ENCODE peak calls at places on chromosomes 7 and 10, in seven cellular contexts. One of them, this sample, is unnamed. For H3K4me1, the result is how much of the 10 kb centered on the place peaks cover.

GRCh38 chr7:17633099-17633498 is 307.2 kb downstream of the SNX13 start:
- DNase-seq in stomach: no peak
- DNase-seq in GM12878: no peak
- DNase-seq in SK-N-SH: no peak
- DNase-seq in HepG2: peak
- DNase-seq in K562: no peak
- DNase-seq in endothelial cell of umbilical vein: no peak
- DNase-seq in this sample: no peak

GRCh38 chr7:134420509-134421125 is 38.3 kb downstream of the AKR1B1 start:
- DNase-seq in stomach: peak
- DNase-seq in GM12878: no peak
- DNase-seq in SK-N-SH: peak
- DNase-seq in HepG2: peak
- DNase-seq in K562: peak
- DNase-seq in endothelial cell of umbilical vein: peak
- DNase-seq in this sample: peak

GRCh38 chr10:44008270-44008916 is 359.7 kb upstream of the ZNF32 start:
- DNase-seq in stomach: no peak
- DNase-seq in GM12878: peak
- DNase-seq in SK-N-SH: no peak
- DNase-seq in HepG2: no peak
- DNase-seq in K562: no peak
- DNase-seq in endothelial cell of umbilical vein: peak
- DNase-seq in this sample: no peak

GRCh38 chr10:46290101-46290884 is 3.5 kb downstream of the ANTXRL start:
- DNase-seq in stomach: no peak
- DNase-seq in GM12878: no peak
- DNase-seq in SK-N-SH: no peak
- DNase-seq in HepG2: no peak
- DNase-seq in K562: peak
- DNase-seq in endothelial cell of umbilical vein: no peak
- DNase-seq in this sample: no peak

GRCh38 chr7:157679607-157680006 is 342.8 kb downstream of the DNAJB6 start:
- DNase-seq in stomach: no peak
- DNase-seq in GM12878: no peak
- DNase-seq in SK-N-SH: peak
- DNase-seq in HepG2: no peak
- DNase-seq in K562: no peak
- DNase-seq in endothelial cell of umbilical vein: no peak
- DNase-seq in this sample: no peak

GRCh38 chr10:132382231-132382922 is 14.6 kb upstream of the PWWP2B start:
- DNase-seq in stomach: no peak
- DNase-seq in GM12878: no peak
- DNase-seq in SK-N-SH: no peak
- DNase-seq in HepG2: no peak
- DNase-seq in K562: no peak
- DNase-seq in endothelial cell of umbilical vein: no peak
- DNase-seq in this sample: peak

GRCh38 chr7:129840757-129841156 is 112.0 kb downstream of the UBE2H start:
- DNase-seq in stomach: no peak
- DNase-seq in GM12878: no peak
- DNase-seq in SK-N-SH: no peak
- DNase-seq in HepG2: no peak
- DNase-seq in K562: no peak
- DNase-seq in endothelial cell of umbilical vein: no peak
- DNase-seq in this sample: no peak

GRCh38 chr10:129756912-129757861 is 206.9 kb downstream of the EBF3 start:
- DNase-seq in stomach: peak
- DNase-seq in GM12878: no peak
- DNase-seq in SK-N-SH: no peak
- DNase-seq in HepG2: no peak
- DNase-seq in K562: no peak
- DNase-seq in endothelial cell of umbilical vein: no peak
- DNase-seq in this sample: peak

GRCh38 chr7:28904539-28905143 is 53.5 kb downstream of the TRIL start:
- DNase-seq in stomach: no peak
- DNase-seq in GM12878: no peak
- DNase-seq in SK-N-SH: peak
- DNase-seq in HepG2: no peak
- DNase-seq in K562: no peak
- DNase-seq in endothelial cell of umbilical vein: no peak
- DNase-seq in this sample: no peak

GRCh38 chr7:70132802-70133201 is 534.5 kb downstream of the AUTS2 start:
- DNase-seq in stomach: no peak
- DNase-seq in GM12878: no peak
- DNase-seq in SK-N-SH: no peak
- DNase-seq in HepG2: no peak
- DNase-seq in K562: no peak
- DNase-seq in endothelial cell of umbilical vein: no peak
- DNase-seq in this sample: no peak

GRCh38 chr10:24603333-24603732 is 120.4 kb downstream of the ARHGAP21 start:
- DNase-seq in stomach: no peak
- DNase-seq in GM12878: no peak
- DNase-seq in SK-N-SH: no peak
- DNase-seq in HepG2: no peak
- DNase-seq in K562: no peak
- DNase-seq in endothelial cell of umbilical vein: no peak
- DNase-seq in this sample: no peak

GRCh38 chr10:124943301-124944092 is 1.6 kb downstream of the ZRANB1 start:
- DNase-seq in stomach: no peak
- DNase-seq in GM12878: no peak
- DNase-seq in SK-N-SH: no peak
- DNase-seq in HepG2: no peak
- DNase-seq in K562: no peak
- DNase-seq in endothelial cell of umbilical vein: no peak
- DNase-seq in this sample: no peak

GRCh38 chr10:99784025-99784730 is 1.7 kb downstream of the ABCC2 start:
- DNase-seq in stomach: no peak
- DNase-seq in GM12878: no peak
- DNase-seq in SK-N-SH: no peak
- DNase-seq in HepG2: peak
- DNase-seq in K562: peak
- DNase-seq in endothelial cell of umbilical vein: peak
- DNase-seq in this sample: no peak

GRCh38 chr7:12239821-12240220 is 28.7 kb downstream of the TMEM106B start:
- DNase-seq in stomach: no peak
- DNase-seq in GM12878: no peak
- DNase-seq in SK-N-SH: no peak
- DNase-seq in HepG2: no peak
- DNase-seq in K562: no peak
- DNase-seq in endothelial cell of umbilical vein: no peak
- DNase-seq in this sample: no peak

GRCh38 chr10:100391163-100392002 is 44.4 kb downstream of the SCD start:
- DNase-seq in stomach: no peak
- DNase-seq in GM12878: no peak
- DNase-seq in SK-N-SH: no peak
- DNase-seq in HepG2: no peak
- DNase-seq in K562: no peak
- DNase-seq in endothelial cell of umbilical vein: no peak
- DNase-seq in this sample: no peak

GRCh38 chr7:14738086-14738485 is 164.5 kb downstream of the DGKB start:
- DNase-seq in stomach: no peak
- DNase-seq in GM12878: no peak
- DNase-seq in SK-N-SH: no peak
- DNase-seq in HepG2: no peak
- DNase-seq in K562: no peak
- DNase-seq in endothelial cell of umbilical vein: no peak
- DNase-seq in this sample: no peak

GRCh38 chr10:72009430-72010081 is 45.4 kb downstream of the CHST3 start:
- DNase-seq in stomach: peak
- DNase-seq in GM12878: no peak
- DNase-seq in SK-N-SH: peak
- DNase-seq in HepG2: no peak
- DNase-seq in K562: no peak
- DNase-seq in endothelial cell of umbilical vein: peak
- DNase-seq in this sample: peak

GRCh38 chr10:32149257-32149955 is 93.2 kb upstream of the KIF5B start:
- DNase-seq in stomach: peak
- DNase-seq in GM12878: peak
- DNase-seq in SK-N-SH: no peak
- DNase-seq in HepG2: no peak
- DNase-seq in K562: peak
- DNase-seq in endothelial cell of umbilical vein: peak
- DNase-seq in this sample: peak

GRCh38 chr10:89283988-89284475 is 17.8 kb upstream of the IFIT2 start:
- DNase-seq in stomach: no peak
- DNase-seq in GM12878: no peak
- DNase-seq in SK-N-SH: peak
- DNase-seq in HepG2: peak
- DNase-seq in K562: no peak
- DNase-seq in endothelial cell of umbilical vein: peak
- DNase-seq in this sample: peak

GRCh38 chr7:515628-516027 is 4.0 kb downstream of the PDGFA start:
- DNase-seq in stomach: no peak
- DNase-seq in GM12878: no peak
- DNase-seq in SK-N-SH: no peak
- DNase-seq in HepG2: no peak
- DNase-seq in K562: no peak
- DNase-seq in endothelial cell of umbilical vein: no peak
- DNase-seq in this sample: no peak
- H3K4me3 ChIP-seq in stomach: no peak
- H3K4me3 ChIP-seq in GM12878: no peak
- H3K4me3 ChIP-seq in SK-N-SH: no peak
- H3K4me3 ChIP-seq in HepG2: no peak
- H3K4me3 ChIP-seq in K562: no peak
- H3K4me3 ChIP-seq in endothelial cell of umbilical vein: no peak
- H3K4me3 ChIP-seq in this sample: no peak

GRCh38 chr10:102434251-102434913 is 2.0 kb upstream of the CUEDC2 start:
- DNase-seq in stomach: no peak
- DNase-seq in GM12878: no peak
- DNase-seq in SK-N-SH: no peak
- DNase-seq in HepG2: peak
- DNase-seq in K562: no peak
- DNase-seq in endothelial cell of umbilical vein: no peak
- DNase-seq in this sample: no peak

GRCh38 chr10:102435098-102435497 is 2.7 kb upstream of the CUEDC2 start:
- DNase-seq in stomach: no peak
- DNase-seq in GM12878: no peak
- DNase-seq in SK-N-SH: no peak
- DNase-seq in HepG2: no peak
- DNase-seq in K562: no peak
- DNase-seq in endothelial cell of umbilical vein: no peak
- DNase-seq in this sample: no peak

GRCh38 chr10:102433619-102434046 is 1.3 kb upstream of the CUEDC2 start:
- DNase-seq in stomach: no peak
- DNase-seq in GM12878: no peak
- DNase-seq in SK-N-SH: no peak
- DNase-seq in HepG2: no peak
- DNase-seq in K562: no peak
- DNase-seq in endothelial cell of umbilical vein: no peak
- DNase-seq in this sample: no peak

GRCh38 chr10:102431452-102432124 is 786 bp downstream of the CUEDC2 start:
- DNase-seq in stomach: no peak
- DNase-seq in GM12878: no peak
- DNase-seq in SK-N-SH: peak
- DNase-seq in HepG2: no peak
- DNase-seq in K562: peak
- DNase-seq in endothelial cell of umbilical vein: no peak
- DNase-seq in this sample: no peak

DNA sequence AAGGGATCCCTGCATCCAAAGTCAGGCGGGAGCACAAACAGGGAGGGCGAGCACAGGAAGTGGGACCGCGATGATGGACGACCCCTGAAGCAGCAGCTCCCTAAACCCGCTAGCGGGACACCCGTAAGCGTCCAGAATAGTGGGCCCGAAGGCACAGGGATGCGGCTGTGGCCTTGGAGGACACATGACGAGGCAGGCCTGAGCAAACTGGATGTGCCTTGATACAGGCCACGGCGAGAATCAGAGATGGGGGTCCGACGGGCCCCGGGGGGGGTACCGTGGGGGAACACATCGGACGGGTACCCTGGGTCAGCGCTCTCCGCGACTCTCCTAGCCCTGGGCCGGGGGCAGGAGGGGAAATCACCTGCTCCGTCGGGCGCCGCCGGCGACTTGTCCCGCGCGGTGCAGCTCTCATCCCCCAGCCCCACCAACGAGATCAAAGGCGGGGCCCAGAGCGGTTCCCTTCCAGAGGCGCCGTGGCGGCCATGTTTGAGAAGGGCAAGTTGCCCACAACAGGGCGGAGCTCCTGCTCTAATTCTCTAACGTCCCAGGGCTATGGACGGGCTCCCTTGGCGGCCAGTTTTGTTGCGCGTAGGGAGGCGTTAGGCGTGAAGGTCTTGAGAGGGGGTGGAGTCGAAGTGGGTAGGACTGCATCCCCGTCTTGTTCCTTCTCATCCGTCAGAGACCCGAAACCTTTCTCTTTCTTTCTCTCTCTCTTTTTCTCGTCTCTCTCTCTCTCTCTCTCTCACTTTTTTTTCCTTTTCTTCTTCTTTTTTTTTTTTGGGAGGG is at the start of gene CUEDC2:
- DNase-seq in stomach: peak
- DNase-seq in GM12878: peak
- DNase-seq in SK-N-SH: peak
- DNase-seq in HepG2: peak
- DNase-seq in K562: peak
- DNase-seq in endothelial cell of umbilical vein: peak
- DNase-seq in this sample: peak
- H3K4me1 ChIP-seq in stomach: under half
- H3K4me1 ChIP-seq in GM12878: under half
- H3K4me1 ChIP-seq in SK-N-SH: under half
- H3K4me1 ChIP-seq in HepG2: under half
- H3K4me1 ChIP-seq in K562: under half
- H3K4me1 ChIP-seq in endothelial cell of umbilical vein: under half
- H3K4me1 ChIP-seq in this sample: under half

GRCh38 chr10:63629363-63630084 is 108.3 kb downstream of the REEP3 start:
- DNase-seq in stomach: peak
- DNase-seq in GM12878: peak
- DNase-seq in SK-N-SH: peak
- DNase-seq in HepG2: peak
- DNase-seq in K562: peak
- DNase-seq in endothelial cell of umbilical vein: peak
- DNase-seq in this sample: peak
- TF ChIP-seq POLR2AphosphoS5 in stomach: peak
- TF ChIP-seq POLR2AphosphoS5 in GM12878: no peak
- TF ChIP-seq POLR2AphosphoS5 in SK-N-SH: peak
- TF ChIP-seq POLR2AphosphoS5 in HepG2: no peak
- TF ChIP-seq POLR2AphosphoS5 in K562: no peak
- TF ChIP-seq POLR2AphosphoS5 in endothelial cell of umbilical vein: peak
- TF ChIP-seq POLR2AphosphoS5 in this sample: peak

DNA sequence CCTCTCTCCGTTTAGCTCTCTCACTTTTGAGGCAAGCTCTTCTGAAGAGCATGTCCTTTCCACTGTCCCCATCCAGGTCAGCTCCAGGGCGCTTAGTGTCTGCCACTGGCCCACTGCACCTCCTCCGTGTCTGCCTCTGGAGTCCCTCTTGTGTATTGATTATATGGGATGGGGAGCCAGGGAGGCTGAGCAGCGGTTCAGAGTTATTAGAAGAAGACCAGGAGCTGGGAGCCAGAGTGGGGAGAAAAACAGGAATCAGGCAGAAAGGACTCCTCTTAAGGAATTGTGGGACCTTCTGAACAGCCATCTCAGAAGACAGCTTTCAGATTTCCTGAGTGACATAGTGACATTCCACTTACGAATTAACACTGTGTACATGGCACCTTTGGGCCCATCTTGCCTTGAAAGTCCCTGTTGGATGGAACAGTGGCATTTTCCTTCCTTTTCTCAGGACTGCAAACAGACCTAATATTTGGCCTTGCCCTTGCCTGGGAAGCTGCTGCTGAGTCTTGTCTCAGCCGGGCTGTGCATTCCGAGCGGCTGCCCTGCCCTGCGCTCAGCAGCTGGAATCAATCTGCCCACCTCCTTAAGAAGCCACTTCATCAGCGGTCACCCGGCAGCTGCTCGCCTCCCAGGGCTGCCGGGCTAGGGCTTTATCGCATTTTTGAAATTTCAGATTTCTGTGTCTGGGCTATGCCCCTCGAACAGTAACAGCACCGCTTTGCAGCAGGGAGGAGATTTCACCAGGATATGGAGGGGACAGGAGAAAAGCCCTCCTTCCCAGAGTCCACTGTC is 81.1 kb upstream of the PRKG1 start:
- DNase-seq in stomach: no peak
- DNase-seq in GM12878: no peak
- DNase-seq in SK-N-SH: peak
- DNase-seq in HepG2: no peak
- DNase-seq in K562: no peak
- DNase-seq in endothelial cell of umbilical vein: no peak
- DNase-seq in this sample: no peak
- H3K4me3 ChIP-seq in stomach: peak
- H3K4me3 ChIP-seq in GM12878: no peak
- H3K4me3 ChIP-seq in SK-N-SH: peak
- H3K4me3 ChIP-seq in HepG2: no peak
- H3K4me3 ChIP-seq in K562: no peak
- H3K4me3 ChIP-seq in endothelial cell of umbilical vein: no peak
- H3K4me3 ChIP-seq in this sample: peak

This sample was measured in transverse colon.